ENCODE peak calls at places on chromosomes 5 and 9, in six cellular contexts. Z is fibroblast of pulmonary artery, U is epithelial cell of esophagus, O is astrocyte of the spinal cord, A is AG04449, Q is foreskin fibroblast. F is an unnamed sample.

GRCh38 chr9:78035369-78035993 is 3.9 kb upstream of the GNAQ start:
- DNase-seq in Z (peak), U (peak), O (peak), A (peak), Q (peak), F (peak)

GRCh38 chr9:127197861-127198430 is 66.6 kb upstream of the GARNL3 start:
- DNase-seq in Z (peak), U (no peak), O (no peak), A (no peak), Q (peak), F (no peak)

GRCh38 chr9:27209034-27209433 is 87.9 kb downstream of the EQTN start:
- DNase-seq in Z (no peak), U (no peak), O (no peak), A (no peak), Q (no peak), F (no peak)

GRCh38 chr9:4413856-4414255 is 76.4 kb upstream of the SLC1A1 start:
- DNase-seq in Z (no peak), U (no peak), O (no peak), A (no peak), Q (peak), F (no peak)

GRCh38 chr5:154406231-154406630 is 39.6 kb upstream of the SAP30L start:
- DNase-seq in Z (no peak), U (peak), O (peak), A (no peak), Q (no peak), F (no peak)

GRCh38 chr9:125878241-125878640 is 131.1 kb downstream of the PBX3 start:
- DNase-seq in Z (peak), U (no peak), O (no peak), A (no peak), Q (peak), F (no peak)

GRCh38 chr5:142235050-142235797 is 89.6 kb downstream of the SPRY4 start:
- DNase-seq in Z (peak), U (peak), O (no peak), A (no peak), Q (no peak), F (no peak)

GRCh38 chr5:373710-374602 is 52.4 kb downstream of the AHRR start:
- DNase-seq in Z (peak), U (peak), O (peak), A (no peak), Q (peak), F (peak)

GRCh38 chr5:141623197-141623596 is 4.4 kb upstream of the DIAPH1 start:
- DNase-seq in Z (no peak), U (no peak), O (no peak), A (no peak), Q (peak), F (peak)

GRCh38 chr9:109781086-109781485 is 1.1 kb downstream of the PALM2AKAP2 start:
- DNase-seq in Z (peak), U (no peak), O (no peak), A (no peak), Q (peak), F (no peak)

GRCh38 chr5:67291671-67292070 is 95.1 kb upstream of the CD180 start:
- DNase-seq in Z (no peak), U (no peak), O (no peak), A (no peak), Q (no peak), F (no peak)

GRCh38 chr9:21813575-21814473 is 11.4 kb downstream of the MTAP start:
- DNase-seq in Z (peak), U (peak), O (peak), A (no peak), Q (peak), F (peak)

GRCh38 chr5:173757817-173758216 is 130.3 kb upstream of the CPEB4 start:
- DNase-seq in Z (no peak), U (no peak), O (no peak), A (no peak), Q (no peak), F (no peak)

GRCh38 chr5:64532212-64532611 is 26.4 kb downstream of the RGS7BP start:
- DNase-seq in Z (no peak), U (no peak), O (no peak), A (no peak), Q (no peak), F (no peak)

GRCh38 chr5:160237571-160238093 is 8.3 kb downstream of the FABP6 start:
- DNase-seq in Z (no peak), U (no peak), O (no peak), A (no peak), Q (no peak), F (no peak)

GRCh38 chr5:159510282-159510681 is 180.0 kb upstream of the IL12B start:
- DNase-seq in Z (peak), U (peak), O (peak), A (peak), Q (peak), F (no peak)

GRCh38 chr5:145101246-145101645 is 733.9 kb downstream of the PRELID2 start:
- DNase-seq in Z (no peak), U (peak), O (no peak), A (no peak), Q (no peak), F (peak)

GRCh38 chr5:96997265-96997859 is 61.5 kb downstream of the LNPEP start:
- DNase-seq in Z (peak), U (peak), O (peak), A (no peak), Q (peak), F (peak)

GRCh38 chr9:69572611-69573010 is 99.6 kb downstream of the APBA1 start:
- DNase-seq in Z (peak), U (peak), O (no peak), A (no peak), Q (peak), F (no peak)

GRCh38 chr5:92775711-92776615 is 805.1 kb downstream of the NR2F1-AS1 start:
- DNase-seq in Z (no peak), U (peak), O (peak), A (no peak), Q (peak), F (no peak)

GRCh38 chr5:93602261-93603149 is 19.5 kb downstream of the NR2F1 start:
- DNase-seq in Z (no peak), U (no peak), O (peak), A (no peak), Q (no peak), F (no peak)

GRCh38 chr9:21017092-21017491 is 14.3 kb downstream of the HACD4 start:
- DNase-seq in Z (peak), U (peak), O (peak), A (peak), Q (peak), F (no peak)

GRCh38 chr5:19534751-19535150 is 453.2 kb downstream of the CDH18 start:
- DNase-seq in Z (no peak), U (peak), O (no peak), A (no peak), Q (no peak), F (no peak)

GRCh38 chr5:172299916-172300439 is 16.4 kb upstream of the UBTD2 start:
- DNase-seq in Z (peak), U (peak), O (peak), A (no peak), Q (peak), F (peak)

GRCh38 chr5:76372320-76373054 is 30.6 kb upstream of the IQGAP2 start:
- DNase-seq in Z (peak), U (peak), O (peak), A (peak), Q (peak), F (no peak)

GRCh38 chr5:125326114-125326513 is 579.7 kb upstream of the ZNF608 start:
- DNase-seq in Z (peak), U (peak), O (peak), A (no peak), Q (peak), F (no peak)

GRCh38 chr9:32545884-32546283 is 6.2 kb upstream of the SMIM27 start:
- DNase-seq in Z (no peak), U (no peak), O (no peak), A (no peak), Q (no peak), F (no peak)

GRCh38 chr5:61431923-61432620 is 100.0 kb downstream of the ZSWIM6 start:
- DNase-seq in Z (no peak), U (peak), O (no peak), A (no peak), Q (no peak), F (no peak)

GRCh38 chr9:78001946-78002731 is 29.5 kb downstream of the GNAQ start:
- DNase-seq in Z (peak), U (no peak), O (peak), A (no peak), Q (peak), F (no peak)

GRCh38 chr9:84617415-84617814 is 52.1 kb upstream of the NTRK2 start:
- DNase-seq in Z (no peak), U (no peak), O (no peak), A (no peak), Q (no peak), F (no peak)

GRCh38 chr5:169294621-169295020 is 6.3 kb downstream of the SLIT3 start:
- DNase-seq in Z (no peak), U (no peak), O (no peak), A (no peak), Q (no peak), F (no peak)

GRCh38 chr9:98373622-98374021 is 118.2 kb upstream of the TBC1D2 start:
- DNase-seq in Z (peak), U (no peak), O (no peak), A (no peak), Q (peak), F (no peak)

GRCh38 chr5:169567079-169567478 is 16.5 kb upstream of the SPDL1 start:
- DNase-seq in Z (peak), U (peak), O (peak), A (no peak), Q (peak), F (peak)

GRCh38 chr5:88778736-88779135 is 104.2 kb downstream of the MEF2C start:
- DNase-seq in Z (no peak), U (no peak), O (no peak), A (no peak), Q (no peak), F (no peak)

DNA sequence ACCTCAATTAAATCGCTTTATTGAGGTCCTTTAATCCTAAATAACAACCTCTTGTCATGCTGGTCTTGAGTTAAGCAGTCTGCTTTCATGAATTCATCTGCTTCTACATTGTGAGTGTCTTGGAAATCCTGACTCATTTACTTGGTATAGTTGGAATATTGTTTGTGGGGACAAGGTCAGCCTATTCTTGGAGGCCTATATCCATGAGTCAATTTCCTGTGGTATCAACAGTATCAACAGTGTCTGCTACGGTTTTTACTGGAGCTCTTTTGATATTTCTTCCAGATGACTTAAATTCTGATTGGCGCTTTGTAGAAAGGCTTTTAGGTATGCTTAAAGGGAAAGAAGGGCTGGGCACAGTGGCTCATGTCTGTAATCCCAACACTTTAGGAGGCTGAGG is 71.2 kb upstream of the PARP8 start:
- DNase-seq in Z (peak), U (peak), O (peak), A (peak), Q (peak), F (no peak)
- TF ChIP-seq CTCF in Z (no peak), U (no peak), O (no peak), A (no peak), Q (no peak), F (no peak)

DNA sequence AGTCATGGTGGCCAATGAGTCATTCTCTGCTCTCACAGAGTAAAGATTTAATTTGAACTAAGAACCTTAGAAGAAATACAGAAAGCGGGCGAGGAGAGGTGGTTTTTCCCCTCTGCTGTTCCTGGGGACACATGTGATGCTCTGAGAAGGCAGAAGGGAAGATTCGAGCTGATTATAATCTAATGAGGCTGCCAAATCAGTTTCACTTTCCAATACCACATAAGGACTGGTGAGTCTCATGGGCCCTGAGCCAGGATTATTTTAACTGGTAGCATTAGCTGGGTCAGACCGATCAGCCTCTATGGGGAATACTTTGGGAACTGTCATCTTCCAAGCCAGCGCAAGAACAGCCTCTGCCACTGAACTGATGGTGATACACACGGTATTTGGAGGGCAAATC is 116.5 kb downstream of the SLC1A3 start:
- DNase-seq in Z (no peak), U (no peak), O (no peak), A (no peak), Q (peak), F (peak)
- H3K4me3 ChIP-seq in Z (no peak), U (no peak), O (no peak), A (no peak), Q (no peak), F (peak)

DNA sequence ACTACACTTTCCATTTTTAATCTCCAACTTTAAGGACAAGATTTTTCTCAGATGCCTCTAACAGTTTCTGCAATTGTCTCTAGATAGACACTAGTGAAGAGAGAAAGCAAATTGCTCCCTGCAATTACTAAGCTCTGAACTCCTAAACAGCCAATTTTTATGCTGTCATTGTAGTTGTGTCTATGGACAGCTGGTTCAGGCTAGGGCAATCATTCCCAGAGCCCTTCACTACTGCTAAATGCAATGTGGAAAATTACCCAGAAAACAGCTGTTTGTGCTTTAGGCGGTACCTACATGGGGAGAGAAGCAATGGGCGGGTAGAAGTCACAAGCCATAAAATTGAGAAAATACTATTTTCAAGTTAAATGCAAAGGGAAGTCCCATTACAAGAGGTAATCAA is 211.6 kb downstream of the SPOCK1 start:
- DNase-seq in Z (no peak), U (no peak), O (no peak), A (no peak), Q (no peak), F (no peak)
- TF ChIP-seq CTCF in Z (no peak), U (no peak), O (no peak), A (no peak), Q (no peak), F (no peak)

DNA sequence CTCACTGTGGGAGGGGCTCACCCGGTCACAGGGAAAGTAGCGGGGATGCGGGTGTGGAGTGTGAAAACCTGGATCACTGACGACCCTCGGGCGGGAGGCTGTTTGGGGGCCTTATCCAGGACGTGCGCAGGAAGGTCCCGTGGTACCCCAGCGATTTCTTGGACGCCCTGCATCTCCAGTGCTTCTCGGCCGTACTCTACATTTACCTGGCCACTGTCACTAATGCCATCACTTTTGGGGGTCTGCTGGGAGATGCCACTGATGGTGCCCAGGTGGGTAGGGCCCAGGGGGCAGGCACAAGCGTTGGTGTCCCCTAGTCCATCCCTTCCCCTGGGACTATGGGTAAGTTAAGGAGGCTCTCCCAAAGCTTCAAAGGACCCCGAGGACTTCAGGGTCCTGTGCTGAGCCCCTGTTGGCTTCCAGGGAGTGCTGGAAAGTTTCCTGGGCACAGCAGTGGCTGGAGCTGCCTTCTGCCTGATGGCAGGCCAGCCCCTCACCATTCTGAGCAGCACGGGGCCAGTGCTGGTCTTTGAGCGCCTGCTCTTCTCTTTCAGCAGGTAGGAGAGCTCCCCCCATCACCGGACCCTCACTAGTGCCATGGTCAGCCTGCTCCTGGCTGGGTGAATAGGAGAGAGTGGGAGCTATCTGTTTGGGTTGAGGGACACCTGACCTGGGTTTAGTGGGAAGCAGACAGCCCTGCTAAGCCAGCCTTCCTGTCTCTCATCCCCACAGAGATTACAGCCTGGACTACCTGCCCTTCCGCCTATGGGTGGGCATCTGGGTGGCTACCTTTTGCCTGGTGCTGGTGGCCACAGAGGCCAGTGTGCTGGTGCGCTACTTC is 3.9 kb downstream of the SLC4A9 start:
- DNase-seq in Z (no peak), U (no peak), O (no peak), A (no peak), Q (no peak), F (no peak)
- H3K4me3 ChIP-seq in Z (peak), U (peak), O (peak), A (peak), Q (peak), F (peak)

GRCh38 chr5:53123702-53124101 is 14.1 kb upstream of the MOCS2 start:
- DNase-seq in Z (peak), U (peak), O (peak), A (no peak), Q (peak), F (no peak)
- TF ChIP-seq CTCF in Z (peak), U (no peak), O (no peak), A (no peak), Q (peak), F (no peak)